ENCODE peak calls at places on chromosomes 7 and 10, in ten cellular contexts. D, C, F, W, T, P, A, K, N and O are unnamed samples.

GRCh38 chr10:88089498-88089897 is 226.1 kb downstream of the PTEN start:
- DNase-seq in F (peak), D (no peak), P (no peak), A (no peak), C (no peak), K (no peak), T (no peak), W (no peak), N (no peak), O (no peak)

GRCh38 chr10:101337836-101338235 is 16.1 kb upstream of the BTRC start:
- DNase-seq in K (no peak), C (no peak), D (no peak), W (no peak), P (no peak), A (no peak), F (no peak), N (no peak), T (no peak), O (no peak)

GRCh38 chr7:49850921-49851613 is 77.6 kb downstream of the VWC2 start:
- DNase-seq in T (no peak), W (no peak), F (no peak), D (peak), N (no peak), A (no peak), K (no peak), C (no peak), P (no peak), O (no peak)

GRCh38 chr7:141928147-141928894 is 12.1 kb downstream of the OR9A4 start:
- DNase-seq in D (no peak), W (no peak), T (no peak), A (no peak), C (no peak), P (no peak), N (no peak), K (no peak), F (no peak), O (no peak)

GRCh38 chr10:117537904-117538524 is 4.5 kb upstream of the EMX2 start:
- DNase-seq in N (no peak), P (no peak), K (no peak), W (no peak), D (peak), C (no peak), F (no peak), A (no peak), T (no peak), O (no peak)

GRCh38 chr10:130747359-130747758 is 564.2 kb downstream of the TCERG1L start:
- DNase-seq in T (no peak), A (no peak), K (no peak), D (no peak), N (no peak), W (no peak), C (no peak), P (no peak), F (no peak), O (no peak)

GRCh38 chr7:84800846-84801245 is 386.0 kb downstream of the SEMA3D start:
- DNase-seq in W (no peak), N (no peak), C (no peak), T (no peak), A (no peak), K (no peak), P (no peak), F (no peak), D (no peak), O (no peak)

GRCh38 chr10:36182059-36182654 is 540.1 kb upstream of the FZD8 start:
- DNase-seq in P (no peak), D (no peak), T (no peak), F (no peak), K (no peak), A (peak), N (no peak), W (no peak), C (peak), O (no peak)

GRCh38 chr10:12191715-12192114 is 4.0 kb downstream of the NUDT5 start:
- DNase-seq in C (peak), K (no peak), A (no peak), F (no peak), W (no peak), N (no peak), P (no peak), T (no peak), D (no peak), O (no peak)

GRCh38 chr7:114414151-114415053 is at the start of gene FOXP2:
- DNase-seq in W (no peak), K (no peak), A (peak), N (no peak), P (no peak), T (no peak), D (no peak), F (no peak), C (peak), O (no peak)

GRCh38 chr7:585229-585711 is 65.6 kb upstream of the PDGFA start:
- DNase-seq in T (no peak), W (no peak), P (no peak), C (peak), F (no peak), K (no peak), D (no peak), A (no peak), N (no peak), O (no peak)

GRCh38 chr7:27161721-27162547 is 3.4 kb downstream of the HOXA9 start:
- DNase-seq in C (no peak), N (peak), K (no peak), W (peak), T (no peak), A (no peak), D (peak), F (no peak), P (no peak), O (no peak)

GRCh38 chr10:113385021-113385975 is 167.6 kb upstream of the HABP2 start:
- DNase-seq in A (peak), F (peak), P (peak), D (peak), N (peak), C (peak), T (peak), W (peak), K (peak), O (peak)

GRCh38 chr7:132113536-132114409 is 462.5 kb downstream of the PLXNA4 start:
- DNase-seq in C (no peak), T (no peak), A (no peak), F (no peak), K (no peak), N (no peak), W (no peak), D (peak), P (no peak), O (no peak)

GRCh38 chr10:70430489-70431445 is 10.7 kb downstream of the NODAL start:
- DNase-seq in K (no peak), P (no peak), A (peak), N (no peak), W (no peak), C (peak), T (peak), F (peak), D (no peak), O (no peak)

GRCh38 chr7:16905300-16906044 is 23.7 kb upstream of the AGR3 start:
- DNase-seq in C (peak), W (no peak), A (peak), N (peak), T (no peak), P (no peak), D (no peak), F (no peak), K (no peak), O (no peak)

GRCh38 chr7:142811154-142811737 is 40.5 kb downstream of the PRSS2 start:
- DNase-seq in N (peak), T (no peak), W (no peak), K (no peak), P (no peak), C (peak), F (no peak), A (peak), D (no peak), O (no peak)

GRCh38 chr7:23530355-23530754 is 1.4 kb downstream of the TRA2A start:
- DNase-seq in A (peak), F (no peak), N (peak), W (no peak), T (no peak), C (peak), D (no peak), K (no peak), P (no peak), O (no peak)

GRCh38 chr10:119025776-119026175 is 3.7 kb upstream of the NANOS1 start:
- DNase-seq in K (no peak), A (no peak), F (peak), P (no peak), T (no peak), D (no peak), C (no peak), W (no peak), N (peak), O (no peak)

GRCh38 chr7:125173571-125173970 is 243.9 kb upstream of the POT1 start:
- DNase-seq in F (no peak), T (no peak), K (no peak), C (no peak), D (no peak), P (no peak), A (peak), N (peak), W (no peak), O (no peak)
- TF ChIP-seq CTCF in F (no peak), T (no peak), K (no peak), C (no peak), D (no peak), P (no peak), A (no peak), N (no peak), W (no peak), O (no peak)

DNA sequence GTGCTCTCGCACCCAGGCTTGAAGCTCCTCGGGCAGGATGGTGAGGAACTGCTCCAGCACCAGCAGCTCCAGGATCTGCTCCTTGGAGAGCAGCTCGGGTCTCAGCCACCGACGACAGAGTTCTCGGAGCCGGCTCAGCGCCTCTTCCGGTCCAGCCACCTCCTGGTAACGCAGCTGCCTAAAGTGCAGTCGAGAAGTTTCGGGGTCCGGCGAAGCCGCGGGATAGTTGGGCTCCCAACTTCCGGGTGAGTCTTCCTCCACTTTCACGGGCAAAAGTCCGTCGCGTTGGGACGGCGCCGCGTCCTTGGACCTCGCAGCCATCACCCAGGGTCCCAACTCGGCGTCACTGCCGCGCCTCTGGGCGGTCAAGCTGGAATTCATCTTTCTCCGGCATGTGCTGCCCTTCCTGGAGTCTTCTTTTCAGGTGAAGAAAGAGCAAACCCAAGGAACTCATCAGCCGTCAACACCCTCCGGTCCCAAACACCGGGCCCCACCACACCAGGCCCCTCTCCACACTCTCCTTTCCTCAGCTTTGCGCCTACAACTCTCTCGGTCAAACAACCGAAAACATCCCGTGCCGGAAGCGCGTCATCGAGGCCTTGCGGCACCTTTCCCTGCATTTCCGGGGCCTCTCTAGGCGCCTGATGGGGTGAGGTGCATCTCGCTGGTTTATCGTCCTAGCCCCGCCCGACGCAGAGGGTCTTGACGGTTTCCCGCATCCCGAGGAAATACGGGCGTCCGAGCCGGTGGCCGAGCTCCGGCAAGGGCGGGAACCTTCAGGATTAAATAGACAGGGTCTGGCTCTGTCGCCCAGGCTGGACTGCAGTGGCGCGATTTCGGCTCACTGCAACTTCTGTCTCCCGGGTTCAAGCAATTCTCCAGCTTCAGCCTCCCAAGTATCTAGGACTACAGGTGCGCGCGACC is at the start of gene ZNF394:
- DNase-seq in K (peak), C (peak), D (peak), F (peak), T (peak), N (peak), A (peak), W (peak), P (peak), O (peak)
- TF ChIP-seq CTCF in K (no peak), C (no peak), D (no peak), F (no peak), T (no peak), N (no peak), A (no peak), W (peak), P (no peak), O (no peak)

GRCh38 chr7:108385834-108386422 is 70.3 kb downstream of the NRCAM start:
- DNase-seq in K (no peak), N (no peak), T (no peak), D (no peak), W (no peak), F (no peak), A (no peak), C (no peak), P (no peak), O (no peak)

GRCh38 chr7:108382932-108383331 is 73.3 kb downstream of the NRCAM start:
- DNase-seq in D (no peak), C (no peak), P (no peak), F (no peak), W (no peak), T (no peak), K (no peak), N (no peak), A (no peak), O (no peak)

GRCh38 chr7:108380527-108380926 is 75.7 kb downstream of the NRCAM start:
- DNase-seq in K (no peak), P (no peak), T (no peak), C (no peak), A (no peak), F (no peak), W (no peak), D (no peak), N (no peak), O (no peak)

GRCh38 chr7:108384721-108385483 is 71.3 kb downstream of the NRCAM start:
- DNase-seq in T (no peak), A (no peak), F (no peak), P (no peak), N (peak), C (no peak), D (no peak), W (no peak), K (no peak), O (no peak)
- TF ChIP-seq CTCF in T (no peak), A (no peak), F (no peak), P (peak), N (peak), C (no peak), D (no peak), W (no peak), K (no peak), O (no peak)

GRCh38 chr7:79806161-79806734 is 328.4 kb upstream of the GNAI1 start:
- DNase-seq in C (peak), F (no peak), T (no peak), D (no peak), A (peak), K (no peak), W (no peak), N (peak), P (no peak), O (no peak)
- TF ChIP-seq CTCF in C (peak), F (no peak), T (no peak), D (peak), A (peak), K (no peak), W (peak), N (peak), P (no peak), O (no peak)

DNA sequence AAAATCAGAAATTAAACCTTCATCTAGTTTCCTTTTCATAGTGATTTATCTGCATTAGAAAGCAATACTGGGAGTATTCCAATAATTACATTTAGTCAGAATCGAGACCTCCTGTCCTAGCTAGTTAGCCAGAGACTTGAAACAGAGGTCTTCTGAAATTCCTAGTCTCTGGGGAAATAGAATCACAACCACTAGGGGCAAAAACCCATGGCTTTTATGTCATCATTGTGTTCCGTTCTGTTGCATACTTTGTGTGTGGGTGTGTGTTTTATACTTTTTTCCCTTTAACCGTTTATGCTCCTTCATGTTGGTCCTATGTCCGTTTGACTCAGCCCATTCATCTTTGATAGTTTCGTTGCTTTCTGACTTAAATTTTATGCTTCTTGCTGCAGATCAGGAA is 79.8 kb downstream of the RALA start:
- DNase-seq in C (peak), P (no peak), D (no peak), T (no peak), W (no peak), K (no peak), A (no peak), F (no peak), N (no peak), O (no peak)
- TF ChIP-seq CTCF in C (peak), P (peak), D (peak), T (no peak), W (peak), K (no peak), A (peak), F (no peak), N (no peak), O (no peak)

GRCh38 chr7:125316451-125316850 is 386.8 kb upstream of the POT1 start:
- DNase-seq in W (no peak), N (peak), C (peak), P (peak), F (no peak), K (no peak), T (no peak), A (no peak), D (peak), O (no peak)
- TF ChIP-seq CTCF in W (peak), N (peak), C (no peak), P (peak), F (no peak), K (no peak), T (no peak), A (no peak), D (no peak), O (no peak)